ENCODE peak calls at places on chromosome 11, in eight cellular contexts. One of them, this sample, is unnamed.

GRCh38 chr11:67033661-67034166 is 10.8 kb downstream of the SYT12 start:
- DNase-seq in brain microvascular endothelial cell: peak
- DNase-seq in fibroblast of pulmonary artery: peak
- DNase-seq in tibial nerve: no peak
- DNase-seq in glutamatergic neuron: no peak
- DNase-seq in IMR-90: peak
- DNase-seq in osteocyte: peak
- DNase-seq in ovary: no peak
- DNase-seq in this sample: peak

GRCh38 chr11:29685361-29685760 is 331.5 kb downstream of the KCNA4 start:
- DNase-seq in glutamatergic neuron: no peak
- DNase-seq in brain microvascular endothelial cell: no peak
- DNase-seq in ovary: no peak
- DNase-seq in osteocyte: no peak
- DNase-seq in tibial nerve: no peak
- DNase-seq in fibroblast of pulmonary artery: no peak
- DNase-seq in IMR-90: no peak
- DNase-seq in this sample: no peak

GRCh38 chr11:121311373-121311772 is 18.8 kb downstream of the SC5D start:
- DNase-seq in IMR-90: no peak
- DNase-seq in ovary: no peak
- DNase-seq in brain microvascular endothelial cell: no peak
- DNase-seq in glutamatergic neuron: no peak
- DNase-seq in tibial nerve: no peak
- DNase-seq in osteocyte: no peak
- DNase-seq in fibroblast of pulmonary artery: no peak
- DNase-seq in this sample: no peak

GRCh38 chr11:57360991-57361390 is 20.0 kb downstream of the PRG3 start:
- DNase-seq in glutamatergic neuron: no peak
- DNase-seq in fibroblast of pulmonary artery: no peak
- DNase-seq in brain microvascular endothelial cell: no peak
- DNase-seq in osteocyte: no peak
- DNase-seq in tibial nerve: no peak
- DNase-seq in IMR-90: no peak
- DNase-seq in ovary: no peak
- DNase-seq in this sample: no peak

GRCh38 chr11:65560555-65561418 is 2.6 kb upstream of the LTBP3 start:
- DNase-seq in tibial nerve: no peak
- DNase-seq in osteocyte: no peak
- DNase-seq in IMR-90: peak
- DNase-seq in brain microvascular endothelial cell: peak
- DNase-seq in ovary: peak
- DNase-seq in fibroblast of pulmonary artery: peak
- DNase-seq in glutamatergic neuron: peak
- DNase-seq in this sample: no peak

GRCh38 chr11:116829525-116830183 is at the start of gene APOC3:
- DNase-seq in osteocyte: no peak
- DNase-seq in brain microvascular endothelial cell: no peak
- DNase-seq in ovary: peak
- DNase-seq in tibial nerve: no peak
- DNase-seq in fibroblast of pulmonary artery: peak
- DNase-seq in IMR-90: peak
- DNase-seq in glutamatergic neuron: no peak
- DNase-seq in this sample: no peak

GRCh38 chr11:16924826-16925494 is 89.3 kb downstream of the PLEKHA7 start:
- DNase-seq in glutamatergic neuron: peak
- DNase-seq in fibroblast of pulmonary artery: peak
- DNase-seq in ovary: peak
- DNase-seq in brain microvascular endothelial cell: peak
- DNase-seq in tibial nerve: no peak
- DNase-seq in osteocyte: no peak
- DNase-seq in IMR-90: no peak
- DNase-seq in this sample: no peak

GRCh38 chr11:20363500-20364411 is at the start of gene HTATIP2:
- DNase-seq in tibial nerve: no peak
- DNase-seq in glutamatergic neuron: peak
- DNase-seq in osteocyte: no peak
- DNase-seq in fibroblast of pulmonary artery: peak
- DNase-seq in IMR-90: peak
- DNase-seq in brain microvascular endothelial cell: no peak
- DNase-seq in ovary: peak
- DNase-seq in this sample: no peak

GRCh38 chr11:46615756-46616155 is 1.3 kb downstream of the HARBI1 start:
- DNase-seq in IMR-90: peak
- DNase-seq in ovary: no peak
- DNase-seq in brain microvascular endothelial cell: peak
- DNase-seq in fibroblast of pulmonary artery: no peak
- DNase-seq in osteocyte: no peak
- DNase-seq in glutamatergic neuron: no peak
- DNase-seq in tibial nerve: no peak
- DNase-seq in this sample: peak

DNA sequence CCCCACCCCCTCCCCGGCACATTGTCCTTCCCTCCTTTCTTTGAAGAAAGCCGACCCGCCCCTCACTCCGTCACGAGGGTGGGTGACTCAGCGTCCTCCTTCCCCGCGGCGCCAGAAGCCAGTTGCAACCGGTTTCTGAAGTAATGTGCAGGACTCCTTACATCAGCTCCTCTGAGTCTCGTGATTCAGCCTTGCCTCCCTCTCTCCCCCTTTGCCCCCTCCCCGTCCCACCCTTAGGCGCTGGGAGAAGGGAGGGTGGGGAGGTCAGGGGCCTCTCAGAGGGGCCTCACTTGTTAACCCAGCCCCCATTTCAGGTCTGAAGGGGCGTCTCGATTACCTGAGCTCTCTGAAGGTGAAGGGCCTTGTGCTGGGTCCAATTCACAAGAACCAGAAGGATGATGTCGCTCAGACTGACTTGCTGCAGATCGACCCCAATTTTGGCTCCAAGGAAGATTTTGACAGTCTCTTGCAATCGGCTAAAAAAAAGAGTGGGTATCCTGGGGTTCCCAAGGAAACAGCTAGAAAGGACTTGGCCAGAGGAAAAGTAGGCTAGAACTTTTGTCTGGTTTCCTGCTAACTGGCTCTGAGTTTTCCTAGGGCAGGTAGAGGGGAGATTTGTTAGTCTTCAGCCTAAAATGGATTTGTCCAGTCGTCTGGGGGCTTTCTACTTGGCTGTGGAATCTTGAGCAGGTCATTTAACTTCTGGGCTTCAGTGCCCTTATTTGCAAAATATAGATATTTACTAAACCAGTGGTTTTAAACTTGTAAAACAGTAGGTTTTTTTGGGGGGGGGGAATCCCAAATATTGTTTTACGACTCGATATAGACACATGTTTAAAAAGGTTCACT is 1.1 kb downstream of the SLC3A2 start:
- DNase-seq in osteocyte: peak
- DNase-seq in tibial nerve: peak
- DNase-seq in brain microvascular endothelial cell: peak
- DNase-seq in glutamatergic neuron: peak
- DNase-seq in ovary: peak
- DNase-seq in IMR-90: peak
- DNase-seq in fibroblast of pulmonary artery: peak
- DNase-seq in this sample: peak
- TF ChIP-seq CTCF in osteocyte: no peak
- TF ChIP-seq CTCF in tibial nerve: no peak
- TF ChIP-seq CTCF in brain microvascular endothelial cell: no peak
- TF ChIP-seq CTCF in glutamatergic neuron: no peak
- TF ChIP-seq CTCF in ovary: no peak
- TF ChIP-seq CTCF in IMR-90: no peak
- TF ChIP-seq CTCF in fibroblast of pulmonary artery: no peak
- TF ChIP-seq CTCF in this sample: peak

GRCh38 chr11:21622995-21623394 is 569.9 kb upstream of the ANO5 start:
- DNase-seq in IMR-90: no peak
- DNase-seq in fibroblast of pulmonary artery: no peak
- DNase-seq in osteocyte: no peak
- DNase-seq in glutamatergic neuron: no peak
- DNase-seq in tibial nerve: no peak
- DNase-seq in brain microvascular endothelial cell: no peak
- DNase-seq in ovary: no peak
- DNase-seq in this sample: no peak

GRCh38 chr11:21628641-21629040 is 564.2 kb upstream of the ANO5 start:
- DNase-seq in ovary: no peak
- DNase-seq in brain microvascular endothelial cell: no peak
- DNase-seq in osteocyte: no peak
- DNase-seq in tibial nerve: no peak
- DNase-seq in fibroblast of pulmonary artery: no peak
- DNase-seq in IMR-90: no peak
- DNase-seq in glutamatergic neuron: no peak
- DNase-seq in this sample: no peak

GRCh38 chr11:21630934-21631478 is 561.9 kb upstream of the ANO5 start:
- DNase-seq in glutamatergic neuron: no peak
- DNase-seq in osteocyte: no peak
- DNase-seq in tibial nerve: no peak
- DNase-seq in fibroblast of pulmonary artery: no peak
- DNase-seq in brain microvascular endothelial cell: no peak
- DNase-seq in ovary: no peak
- DNase-seq in IMR-90: no peak
- DNase-seq in this sample: no peak

GRCh38 chr11:21625982-21626381 is 566.9 kb upstream of the ANO5 start:
- DNase-seq in brain microvascular endothelial cell: no peak
- DNase-seq in ovary: no peak
- DNase-seq in tibial nerve: no peak
- DNase-seq in IMR-90: no peak
- DNase-seq in glutamatergic neuron: no peak
- DNase-seq in osteocyte: no peak
- DNase-seq in fibroblast of pulmonary artery: no peak
- DNase-seq in this sample: no peak
- TF ChIP-seq CTCF in brain microvascular endothelial cell: no peak
- TF ChIP-seq CTCF in ovary: no peak
- TF ChIP-seq CTCF in tibial nerve: no peak
- TF ChIP-seq CTCF in IMR-90: no peak
- TF ChIP-seq CTCF in glutamatergic neuron: no peak
- TF ChIP-seq CTCF in osteocyte: no peak
- TF ChIP-seq CTCF in fibroblast of pulmonary artery: no peak
- TF ChIP-seq CTCF in this sample: no peak

GRCh38 chr11:75597636-75598035 is 35.6 kb downstream of the SERPINH1 start:
- DNase-seq in fibroblast of pulmonary artery: peak
- DNase-seq in brain microvascular endothelial cell: peak
- DNase-seq in ovary: no peak
- DNase-seq in osteocyte: no peak
- DNase-seq in tibial nerve: no peak
- DNase-seq in IMR-90: no peak
- DNase-seq in glutamatergic neuron: peak
- DNase-seq in this sample: no peak
- TF ChIP-seq CTCF in fibroblast of pulmonary artery: peak
- TF ChIP-seq CTCF in brain microvascular endothelial cell: peak
- TF ChIP-seq CTCF in ovary: no peak
- TF ChIP-seq CTCF in osteocyte: peak
- TF ChIP-seq CTCF in tibial nerve: no peak
- TF ChIP-seq CTCF in IMR-90: peak
- TF ChIP-seq CTCF in glutamatergic neuron: no peak
- TF ChIP-seq CTCF in this sample: peak

GRCh38 chr11:64340671-64341335 is 799 bp downstream of the CCDC88B start:
- DNase-seq in osteocyte: no peak
- DNase-seq in glutamatergic neuron: peak
- DNase-seq in IMR-90: no peak
- DNase-seq in fibroblast of pulmonary artery: no peak
- DNase-seq in tibial nerve: no peak
- DNase-seq in ovary: no peak
- DNase-seq in brain microvascular endothelial cell: no peak
- DNase-seq in this sample: no peak
- TF ChIP-seq CTCF in osteocyte: no peak
- TF ChIP-seq CTCF in glutamatergic neuron: no peak
- TF ChIP-seq CTCF in IMR-90: no peak
- TF ChIP-seq CTCF in fibroblast of pulmonary artery: no peak
- TF ChIP-seq CTCF in tibial nerve: no peak
- TF ChIP-seq CTCF in ovary: no peak
- TF ChIP-seq CTCF in brain microvascular endothelial cell: peak
- TF ChIP-seq CTCF in this sample: no peak

DNA sequence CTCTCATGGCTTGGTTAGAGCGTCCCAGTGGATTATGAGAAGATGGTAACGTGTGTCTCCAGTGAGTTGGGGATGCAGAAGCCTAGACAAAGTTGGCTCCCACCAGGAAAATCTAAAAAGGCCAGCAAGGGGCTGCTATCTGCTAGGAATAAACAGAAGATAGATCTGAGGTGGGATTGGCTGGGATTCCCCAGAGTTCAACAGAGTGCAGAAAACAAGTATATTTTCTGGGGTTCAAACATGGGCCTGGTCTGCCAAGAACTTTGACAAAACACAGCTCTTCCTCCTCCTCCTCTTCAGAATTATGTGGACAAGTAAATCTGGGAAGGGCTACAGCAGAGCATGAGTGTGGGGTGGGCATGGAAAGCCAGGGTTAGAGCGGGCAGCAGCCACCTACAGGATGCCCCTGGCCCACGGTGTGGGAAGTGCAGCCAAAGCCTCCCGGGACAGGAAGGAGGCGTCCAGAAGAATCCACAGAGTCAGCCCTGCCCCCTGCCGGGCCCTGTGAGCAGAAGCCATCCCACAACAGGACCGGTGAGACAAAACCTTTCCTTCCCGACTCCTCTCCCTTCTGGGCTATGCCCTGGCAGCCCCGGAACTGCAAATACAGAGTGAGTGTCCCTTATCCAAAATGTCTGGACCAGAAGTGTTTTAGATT is 67.1 kb downstream of the CD82 start:
- DNase-seq in IMR-90: no peak
- DNase-seq in tibial nerve: no peak
- DNase-seq in brain microvascular endothelial cell: peak
- DNase-seq in glutamatergic neuron: no peak
- DNase-seq in osteocyte: peak
- DNase-seq in ovary: peak
- DNase-seq in fibroblast of pulmonary artery: peak
- DNase-seq in this sample: no peak
- TF ChIP-seq CTCF in IMR-90: peak
- TF ChIP-seq CTCF in tibial nerve: no peak
- TF ChIP-seq CTCF in brain microvascular endothelial cell: peak
- TF ChIP-seq CTCF in glutamatergic neuron: no peak
- TF ChIP-seq CTCF in osteocyte: peak
- TF ChIP-seq CTCF in ovary: no peak
- TF ChIP-seq CTCF in fibroblast of pulmonary artery: peak
- TF ChIP-seq CTCF in this sample: no peak